ENCODE peak calls at places on chromosomes 11 and 22, in nine cellular contexts. M is activated naive CD4-positive, alpha-beta T cell treated with anti-CD3 and anti-CD28 coated beads, Interleukin-2, amount 50 U/mL, for 72 hours; Z is NCI-H460; Q is left ventricle myocardium inferior; J is stimulated activated CD4-positive, alpha-beta T cell treated with anti-CD3 and anti-CD28 coated beads, Interleukin-1b, Interleukin-23, amount 100 ng/mL, for 1 hour; O is dorsolateral prefrontal cortex; N is mesothelial cell of epicardium; H is activated CD4-positive, alpha-beta T cell treated with anti-CD3 and anti-CD28 coated beads, Interleukin-2, amount 10 ng/mL, durations not matched to agents 7 days and 5 days; T is CD4-positive, alpha-beta T cell. L is an unnamed sample.

GRCh38 chr22:39418696-39419095 is 19.1 kb downstream of the TAB1 start:
- DNase-seq in J (no peak), N (no peak), M (no peak), H (no peak), T (no peak), O (no peak), Z (no peak), Q (no peak), L (no peak)

GRCh38 chr11:28470180-28470579 is 362.0 kb downstream of the METTL15 start:
- DNase-seq in Z (no peak), N (no peak), T (no peak), H (no peak), O (no peak), J (no peak), M (no peak), Q (no peak), L (no peak)

GRCh38 chr11:76880314-76880713 is 19.6 kb downstream of the ACER3 start:
- DNase-seq in M (no peak), T (no peak), N (no peak), Z (no peak), H (no peak), O (no peak), Q (no peak), J (no peak), L (no peak)

GRCh38 chr22:48872271-48873260 is 955.1 kb downstream of the BRD1 start:
- DNase-seq in H (no peak), N (no peak), Z (no peak), O (no peak), M (no peak), T (no peak), Q (peak), J (no peak), L (no peak)

GRCh38 chr11:8022876-8023275 is 35.7 kb downstream of the EIF3F start:
- DNase-seq in M (no peak), O (no peak), Z (no peak), T (no peak), J (no peak), N (no peak), H (no peak), Q (no peak), L (no peak)

GRCh38 chr11:122815900-122816299 is 22.4 kb upstream of the CRTAM start:
- DNase-seq in J (no peak), O (no peak), Q (no peak), T (no peak), Z (no peak), H (no peak), N (no peak), M (no peak), L (no peak)

GRCh38 chr11:46363455-46363920 is 16.2 kb downstream of the DGKZ start:
- DNase-seq in J (no peak), T (no peak), H (no peak), O (peak), N (no peak), M (no peak), Q (peak), Z (no peak), L (no peak)

GRCh38 chr11:114610550-114610949 is 15.0 kb upstream of the NXPE4 start:
- DNase-seq in Q (no peak), J (no peak), T (no peak), N (no peak), M (no peak), O (no peak), Z (no peak), H (no peak), L (no peak)

GRCh38 chr11:72326151-72326842 is 82.3 kb upstream of the PHOX2A start:
- DNase-seq in M (no peak), O (no peak), Z (no peak), Q (no peak), T (no peak), J (no peak), H (no peak), N (no peak), L (no peak)

GRCh38 chr11:69593851-69594250 is 47.1 kb upstream of the CCND1 start:
- DNase-seq in M (no peak), Q (no peak), O (no peak), H (no peak), J (no peak), T (no peak), N (no peak), Z (no peak), L (no peak)

GRCh38 chr11:34773826-34774225 is 142.4 kb downstream of the APIP start:
- DNase-seq in Q (no peak), J (no peak), M (no peak), Z (no peak), N (no peak), H (no peak), O (no peak), T (no peak), L (no peak)

GRCh38 chr22:35258144-35258988 is 1.1 kb downstream of the HMGXB4 start:
- DNase-seq in J (no peak), Q (no peak), N (peak), H (peak), Z (no peak), M (no peak), O (no peak), T (no peak), L (no peak)

GRCh38 chr11:38476808-38477565 is 1879.0 kb upstream of the RAG2 start:
- DNase-seq in O (no peak), N (no peak), M (no peak), H (no peak), T (no peak), Z (no peak), J (no peak), Q (no peak), L (no peak)

GRCh38 chr11:75369846-75370245 is 18.4 kb upstream of the ARRB1 start:
- DNase-seq in N (no peak), Q (no peak), M (no peak), Z (no peak), J (no peak), H (no peak), O (no peak), T (no peak), L (no peak)

GRCh38 chr11:46445192-46445591 is 53.6 kb upstream of the CHRM4 start:
- DNase-seq in M (no peak), Q (no peak), T (no peak), O (no peak), N (no peak), H (no peak), Z (no peak), J (no peak), L (no peak)

GRCh38 chr11:72250661-72251465 is 6.9 kb upstream of the PHOX2A start:
- DNase-seq in M (peak), O (no peak), H (no peak), N (peak), J (no peak), Z (no peak), Q (no peak), T (no peak), L (no peak)